ENCODE peak calls at places on chromosome 15, in ten cellular contexts. One of them, this sample, is unnamed.

GRCh38 chr15:81197688-81198281 is 1.1 kb downstream of the IL16 start:
- DNase-seq in adrenal gland: no peak
- DNase-seq in brain microvascular endothelial cell: no peak
- DNase-seq in fibroblast of lung: no peak
- DNase-seq in heart left ventricle: no peak
- DNase-seq in MM.1S: no peak
- DNase-seq in K562: no peak
- DNase-seq in body of pancreas: no peak
- DNase-seq in neural progenitor cell: no peak
- DNase-seq in cardiac muscle cell: no peak
- DNase-seq in this sample: no peak

GRCh38 chr15:90232941-90233700 is 620 bp downstream of the CIB1 start:
- DNase-seq in adrenal gland: peak; percentile 82
- DNase-seq in brain microvascular endothelial cell: peak; percentile 14
- DNase-seq in fibroblast of lung: peak; percentile 41
- DNase-seq in heart left ventricle: peak; percentile 56
- DNase-seq in MM.1S: peak; percentile 76
- DNase-seq in K562: peak; percentile 80
- DNase-seq in body of pancreas: peak; percentile 88
- DNase-seq in neural progenitor cell: peak; percentile 72
- DNase-seq in cardiac muscle cell: peak; percentile 73
- DNase-seq in this sample: peak; percentile 53

GRCh38 chr15:56244237-56244810 is 645 bp upstream of the RFX7 start:
- DNase-seq in adrenal gland: peak; percentile 65
- DNase-seq in brain microvascular endothelial cell: peak; percentile 46
- DNase-seq in fibroblast of lung: peak; percentile 77
- DNase-seq in heart left ventricle: peak; percentile 47
- DNase-seq in MM.1S: no peak
- DNase-seq in K562: peak; percentile 47
- DNase-seq in body of pancreas: peak; percentile 27
- DNase-seq in neural progenitor cell: peak; percentile 80
- DNase-seq in cardiac muscle cell: peak; percentile 73
- DNase-seq in this sample: peak; percentile 94

GRCh38 chr15:45099549-45100165 is 14.3 kb downstream of the DUOX2 start:
- DNase-seq in adrenal gland: peak; percentile 8
- DNase-seq in brain microvascular endothelial cell: no peak
- DNase-seq in fibroblast of lung: no peak
- DNase-seq in heart left ventricle: no peak
- DNase-seq in MM.1S: no peak
- DNase-seq in K562: no peak
- DNase-seq in body of pancreas: no peak
- DNase-seq in neural progenitor cell: no peak
- DNase-seq in cardiac muscle cell: no peak
- DNase-seq in this sample: no peak

GRCh38 chr15:74294010-74294409 is 57.9 kb downstream of the CCDC33 start:
- DNase-seq in adrenal gland: no peak
- DNase-seq in brain microvascular endothelial cell: no peak
- DNase-seq in fibroblast of lung: no peak
- DNase-seq in heart left ventricle: no peak
- DNase-seq in MM.1S: no peak
- DNase-seq in K562: no peak
- DNase-seq in body of pancreas: no peak
- DNase-seq in neural progenitor cell: no peak
- DNase-seq in cardiac muscle cell: no peak
- DNase-seq in this sample: no peak

GRCh38 chr15:22796079-22796478 is 9.6 kb downstream of the NIPA1 start:
- DNase-seq in adrenal gland: no peak
- DNase-seq in brain microvascular endothelial cell: no peak
- DNase-seq in fibroblast of lung: no peak
- DNase-seq in heart left ventricle: no peak
- DNase-seq in MM.1S: peak; percentile 31
- DNase-seq in K562: no peak
- DNase-seq in body of pancreas: no peak
- DNase-seq in neural progenitor cell: no peak
- DNase-seq in cardiac muscle cell: no peak
- DNase-seq in this sample: no peak

GRCh38 chr15:56249080-56249479 is 5.4 kb upstream of the RFX7 start:
- DNase-seq in adrenal gland: no peak
- DNase-seq in brain microvascular endothelial cell: peak; percentile 60
- DNase-seq in fibroblast of lung: peak; percentile 68
- DNase-seq in heart left ventricle: no peak
- DNase-seq in MM.1S: peak; percentile 57
- DNase-seq in K562: no peak
- DNase-seq in body of pancreas: peak; percentile 14
- DNase-seq in neural progenitor cell: peak; percentile 76
- DNase-seq in cardiac muscle cell: peak; percentile 70
- DNase-seq in this sample: peak; percentile 61

GRCh38 chr15:58472821-58473581 is 41.2 kb downstream of the LIPC start:
- DNase-seq in adrenal gland: no peak
- DNase-seq in brain microvascular endothelial cell: no peak
- DNase-seq in fibroblast of lung: no peak
- DNase-seq in heart left ventricle: no peak
- DNase-seq in MM.1S: peak; percentile 25
- DNase-seq in K562: no peak
- DNase-seq in body of pancreas: no peak
- DNase-seq in neural progenitor cell: no peak
- DNase-seq in cardiac muscle cell: no peak
- DNase-seq in this sample: peak; percentile 96

GRCh38 chr15:39363761-39364586 is 216.9 kb upstream of the THBS1 start:
- DNase-seq in adrenal gland: no peak
- DNase-seq in brain microvascular endothelial cell: peak; percentile 63
- DNase-seq in fibroblast of lung: peak; percentile 72
- DNase-seq in heart left ventricle: no peak
- DNase-seq in MM.1S: no peak
- DNase-seq in K562: no peak
- DNase-seq in body of pancreas: no peak
- DNase-seq in neural progenitor cell: no peak
- DNase-seq in cardiac muscle cell: no peak
- DNase-seq in this sample: no peak
- H3K27ac ChIP-seq in adrenal gland: peak overlapping the region; percentile 35
- H3K27ac ChIP-seq in brain microvascular endothelial cell: peak overlapping the region; percentile 95
- H3K27ac ChIP-seq in fibroblast of lung: peak overlapping the region; percentile 32
- H3K27ac ChIP-seq in heart left ventricle: no peak overlapping the region
- H3K27ac ChIP-seq in MM.1S: no peak overlapping the region
- H3K27ac ChIP-seq in K562: no peak overlapping the region
- H3K27ac ChIP-seq in body of pancreas: no peak overlapping the region
- H3K27ac ChIP-seq in neural progenitor cell: no peak overlapping the region
- H3K27ac ChIP-seq in cardiac muscle cell: no peak overlapping the region
- H3K27ac ChIP-seq in this sample: no peak overlapping the region

GRCh38 chr15:66138882-66139281 is 114.7 kb downstream of the MEGF11 start:
- DNase-seq in adrenal gland: no peak
- DNase-seq in brain microvascular endothelial cell: no peak
- DNase-seq in fibroblast of lung: no peak
- DNase-seq in heart left ventricle: no peak
- DNase-seq in MM.1S: no peak
- DNase-seq in K562: no peak
- DNase-seq in body of pancreas: no peak
- DNase-seq in neural progenitor cell: no peak
- DNase-seq in cardiac muscle cell: no peak
- DNase-seq in this sample: no peak

GRCh38 chr15:66138096-66138783 is 115.3 kb downstream of the MEGF11 start:
- DNase-seq in adrenal gland: peak; percentile 47
- DNase-seq in brain microvascular endothelial cell: no peak
- DNase-seq in fibroblast of lung: no peak
- DNase-seq in heart left ventricle: peak; percentile 10
- DNase-seq in MM.1S: no peak
- DNase-seq in K562: no peak
- DNase-seq in body of pancreas: peak; percentile 37
- DNase-seq in neural progenitor cell: no peak
- DNase-seq in cardiac muscle cell: peak; percentile 42
- DNase-seq in this sample: no peak

GRCh38 chr15:66139816-66140215 is 113.7 kb downstream of the MEGF11 start:
- DNase-seq in adrenal gland: no peak
- DNase-seq in brain microvascular endothelial cell: no peak
- DNase-seq in fibroblast of lung: no peak
- DNase-seq in heart left ventricle: no peak
- DNase-seq in MM.1S: no peak
- DNase-seq in K562: no peak
- DNase-seq in body of pancreas: no peak
- DNase-seq in neural progenitor cell: no peak
- DNase-seq in cardiac muscle cell: no peak
- DNase-seq in this sample: no peak

GRCh38 chr15:66145242-66146182 is 108.0 kb downstream of the MEGF11 start:
- DNase-seq in adrenal gland: no peak
- DNase-seq in brain microvascular endothelial cell: no peak
- DNase-seq in fibroblast of lung: no peak
- DNase-seq in heart left ventricle: no peak
- DNase-seq in MM.1S: no peak
- DNase-seq in K562: no peak
- DNase-seq in body of pancreas: no peak
- DNase-seq in neural progenitor cell: no peak
- DNase-seq in cardiac muscle cell: no peak
- DNase-seq in this sample: no peak

GRCh38 chr15:66142341-66142740 is 111.2 kb downstream of the MEGF11 start:
- DNase-seq in adrenal gland: no peak
- DNase-seq in brain microvascular endothelial cell: no peak
- DNase-seq in fibroblast of lung: no peak
- DNase-seq in heart left ventricle: no peak
- DNase-seq in MM.1S: no peak
- DNase-seq in K562: no peak
- DNase-seq in body of pancreas: no peak
- DNase-seq in neural progenitor cell: no peak
- DNase-seq in cardiac muscle cell: no peak
- DNase-seq in this sample: no peak
- TF ChIP-seq CTCF in adrenal gland: no peak
- TF ChIP-seq CTCF in brain microvascular endothelial cell: no peak
- TF ChIP-seq CTCF in fibroblast of lung: no peak
- TF ChIP-seq CTCF in heart left ventricle: no peak
- TF ChIP-seq CTCF in MM.1S: no peak
- TF ChIP-seq CTCF in K562: no peak
- TF ChIP-seq CTCF in body of pancreas: no peak
- TF ChIP-seq CTCF in neural progenitor cell: no peak
- TF ChIP-seq CTCF in cardiac muscle cell: no peak
- TF ChIP-seq CTCF in this sample: no peak

GRCh38 chr15:64692166-64692565 is 83.2 kb downstream of the RBPMS2 start:
- DNase-seq in adrenal gland: no peak
- DNase-seq in brain microvascular endothelial cell: no peak
- DNase-seq in fibroblast of lung: no peak
- DNase-seq in heart left ventricle: peak; percentile 43
- DNase-seq in MM.1S: no peak
- DNase-seq in K562: no peak
- DNase-seq in body of pancreas: no peak
- DNase-seq in neural progenitor cell: no peak
- DNase-seq in cardiac muscle cell: no peak
- DNase-seq in this sample: no peak

GRCh38 chr15:64688770-64689169 is 86.6 kb downstream of the RBPMS2 start:
- DNase-seq in adrenal gland: no peak
- DNase-seq in brain microvascular endothelial cell: no peak
- DNase-seq in fibroblast of lung: no peak
- DNase-seq in heart left ventricle: no peak
- DNase-seq in MM.1S: no peak
- DNase-seq in K562: no peak
- DNase-seq in body of pancreas: no peak
- DNase-seq in neural progenitor cell: no peak
- DNase-seq in cardiac muscle cell: no peak
- DNase-seq in this sample: no peak

GRCh38 chr15:64693134-64693533 is 82.3 kb downstream of the RBPMS2 start:
- DNase-seq in adrenal gland: peak; percentile 45
- DNase-seq in brain microvascular endothelial cell: peak; percentile 83
- DNase-seq in fibroblast of lung: peak; percentile 93
- DNase-seq in heart left ventricle: no peak
- DNase-seq in MM.1S: no peak
- DNase-seq in K562: no peak
- DNase-seq in body of pancreas: peak; percentile 58
- DNase-seq in neural progenitor cell: no peak
- DNase-seq in cardiac muscle cell: no peak
- DNase-seq in this sample: peak; percentile 50

GRCh38 chr15:64690008-64690407 is 85.4 kb downstream of the RBPMS2 start:
- DNase-seq in adrenal gland: no peak
- DNase-seq in brain microvascular endothelial cell: no peak
- DNase-seq in fibroblast of lung: no peak
- DNase-seq in heart left ventricle: no peak
- DNase-seq in MM.1S: no peak
- DNase-seq in K562: no peak
- DNase-seq in body of pancreas: no peak
- DNase-seq in neural progenitor cell: no peak
- DNase-seq in cardiac muscle cell: no peak
- DNase-seq in this sample: no peak

GRCh38 chr15:64690578-64691296 is 84.7 kb downstream of the RBPMS2 start:
- DNase-seq in adrenal gland: no peak
- DNase-seq in brain microvascular endothelial cell: no peak
- DNase-seq in fibroblast of lung: no peak
- DNase-seq in heart left ventricle: no peak
- DNase-seq in MM.1S: no peak
- DNase-seq in K562: no peak
- DNase-seq in body of pancreas: no peak
- DNase-seq in neural progenitor cell: no peak
- DNase-seq in cardiac muscle cell: no peak
- DNase-seq in this sample: no peak
- H3K27ac ChIP-seq in adrenal gland: peak overlapping the region; percentile 66
- H3K27ac ChIP-seq in brain microvascular endothelial cell: no peak overlapping the region
- H3K27ac ChIP-seq in fibroblast of lung: no peak overlapping the region
- H3K27ac ChIP-seq in heart left ventricle: peak overlapping the region; percentile 68
- H3K27ac ChIP-seq in MM.1S: no peak overlapping the region
- H3K27ac ChIP-seq in K562: no peak overlapping the region
- H3K27ac ChIP-seq in body of pancreas: peak overlapping the region; percentile 1
- H3K27ac ChIP-seq in neural progenitor cell: no peak overlapping the region
- H3K27ac ChIP-seq in cardiac muscle cell: peak overlapping the region; percentile 31
- H3K27ac ChIP-seq in this sample: no peak overlapping the region

GRCh38 chr15:63473999-63474809 is 30.2 kb upstream of the USP3 start:
- DNase-seq in adrenal gland: no peak
- DNase-seq in brain microvascular endothelial cell: peak; percentile 86
- DNase-seq in fibroblast of lung: peak; percentile 81
- DNase-seq in heart left ventricle: no peak
- DNase-seq in MM.1S: peak; percentile 85
- DNase-seq in K562: no peak
- DNase-seq in body of pancreas: peak; percentile 41
- DNase-seq in neural progenitor cell: peak; percentile 73
- DNase-seq in cardiac muscle cell: peak; percentile 28
- DNase-seq in this sample: peak; percentile 62
- TF ChIP-seq CTCF in adrenal gland: no peak
- TF ChIP-seq CTCF in brain microvascular endothelial cell: peak; percentile 43
- TF ChIP-seq CTCF in fibroblast of lung: peak; percentile 3
- TF ChIP-seq CTCF in heart left ventricle: no peak
- TF ChIP-seq CTCF in MM.1S: peak; percentile 22
- TF ChIP-seq CTCF in K562: no peak
- TF ChIP-seq CTCF in body of pancreas: no peak
- TF ChIP-seq CTCF in neural progenitor cell: no peak
- TF ChIP-seq CTCF in cardiac muscle cell: no peak
- TF ChIP-seq CTCF in this sample: peak; percentile 21

DNA sequence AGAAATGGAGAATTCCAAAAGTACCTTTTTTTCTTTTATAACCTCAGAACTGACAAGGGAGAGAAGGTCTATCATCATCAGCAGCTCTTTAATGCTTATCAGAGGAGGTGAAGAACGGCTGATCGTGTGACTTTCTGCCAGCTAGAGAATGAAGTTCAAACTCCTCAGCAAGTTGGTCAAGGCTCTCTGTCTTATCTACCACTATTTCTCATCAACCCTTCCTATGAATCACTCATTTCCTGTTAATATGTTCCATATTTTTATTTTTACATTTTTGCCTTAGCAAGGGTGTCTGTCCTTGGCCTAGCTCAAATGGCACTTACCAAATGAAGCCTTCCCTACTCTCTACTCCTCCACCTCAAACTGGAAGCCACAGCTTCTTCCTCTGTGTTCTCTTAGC is 73.1 kb upstream of the TSPAN3 start:
- DNase-seq in adrenal gland: no peak
- DNase-seq in brain microvascular endothelial cell: peak; percentile 64
- DNase-seq in fibroblast of lung: peak; percentile 46
- DNase-seq in heart left ventricle: no peak
- DNase-seq in MM.1S: no peak
- DNase-seq in K562: no peak
- DNase-seq in body of pancreas: no peak
- DNase-seq in neural progenitor cell: no peak
- DNase-seq in cardiac muscle cell: no peak
- DNase-seq in this sample: no peak
- H3K27ac ChIP-seq in adrenal gland: peak overlapping the region; percentile 42
- H3K27ac ChIP-seq in brain microvascular endothelial cell: peak overlapping the region; percentile 95
- H3K27ac ChIP-seq in fibroblast of lung: peak overlapping the region; percentile 95
- H3K27ac ChIP-seq in heart left ventricle: peak overlapping the region; percentile 51
- H3K27ac ChIP-seq in MM.1S: no peak overlapping the region
- H3K27ac ChIP-seq in K562: no peak overlapping the region
- H3K27ac ChIP-seq in body of pancreas: peak overlapping the region; percentile 41
- H3K27ac ChIP-seq in neural progenitor cell: no peak overlapping the region
- H3K27ac ChIP-seq in cardiac muscle cell: peak overlapping the region; percentile 19
- H3K27ac ChIP-seq in this sample: no peak overlapping the region